ENCODE peak calls at places on chromosomes 11 and 22, in four cellular contexts. E is HepG2, X is GM12878, U is SK-N-SH. O is an unnamed sample.

GRCh38 chr11:60948251-60948650 is 3.7 kb downstream of the SLC15A3 start:
- DNase-seq in U (no peak), E (no peak), X (no peak), O (no peak)

GRCh38 chr11:71458146-71459070 is 5.4 kb downstream of the NADSYN1 start:
- DNase-seq in U (no peak), E (no peak), X (no peak), O (no peak)

GRCh38 chr11:120660024-120660565 is 148.5 kb downstream of the GRIK4 start:
- DNase-seq in U (peak; percentile 64), X (no peak), E (peak; percentile 53), O (peak; percentile 75)

GRCh38 chr22:43186272-43187170 is at the start of gene TTLL12:
- DNase-seq in U (peak; percentile 84), E (no peak), X (no peak), O (peak; percentile 68)

GRCh38 chr11:120540744-120541143 is 29.2 kb downstream of the GRIK4 start:
- DNase-seq in E (peak; percentile 63), U (no peak), X (no peak), O (no peak)

GRCh38 chr11:130639369-130639768 is 190.9 kb downstream of the ADAMTS15 start:
- DNase-seq in U (no peak), E (no peak), X (no peak), O (no peak)

GRCh38 chr11:126485986-126486635 is 130.6 kb downstream of the ST3GAL4 start:
- DNase-seq in E (no peak), U (no peak), X (no peak), O (no peak)

GRCh38 chr11:13949876-13950275 is 12.6 kb upstream of the SPON1 start:
- DNase-seq in X (no peak), E (no peak), U (peak; percentile 49), O (no peak)

GRCh38 chr11:78557236-78557635 is 17.4 kb downstream of the NARS2 start:
- DNase-seq in X (no peak), U (no peak), E (no peak), O (no peak)

GRCh38 chr11:103773537-103773936 is 262.9 kb upstream of the DDI1 start:
- DNase-seq in U (no peak), X (no peak), E (no peak), O (no peak)

GRCh38 chr22:46536559-46537220 is 730 bp downstream of the CELSR1 start:
- DNase-seq in X (no peak), E (no peak), U (peak; percentile 66), O (no peak)

GRCh38 chr11:112172362-112172994 is 2.8 kb upstream of the BCO2 start:
- DNase-seq in U (no peak), E (no peak), X (no peak), O (no peak)

GRCh38 chr11:122036022-122036421 is 80.0 kb downstream of the BLID start:
- DNase-seq in U (no peak), X (no peak), E (no peak), O (no peak)

GRCh38 chr22:24965822-24966626 is 13.5 kb downstream of the KIAA1671 start:
- DNase-seq in E (peak; percentile 67), X (no peak), U (no peak), O (no peak)

GRCh38 chr22:50299724-50300619 is 7.5 kb downstream of the PLXNB2 start:
- DNase-seq in E (no peak), X (no peak), U (no peak), O (no peak)

GRCh38 chr22:38203090-38203810 is 1.5 kb downstream of the MAFF start:
- DNase-seq in E (peak; percentile 46), X (no peak), U (peak; percentile 50), O (peak; percentile 49)

GRCh38 chr11:131373756-131374155 is 3.3 kb downstream of the NTM start:
- DNase-seq in U (no peak), E (no peak), X (no peak), O (no peak)

GRCh38 chr11:48052183-48053040 is 72.1 kb downstream of the PTPRJ start:
- DNase-seq in U (no peak), E (no peak), X (no peak), O (no peak)

GRCh38 chr22:33401291-33401690 is 343.1 kb upstream of the SYN3 start:
- DNase-seq in E (no peak), U (no peak), X (no peak), O (no peak)
- TF ChIP-seq NFIC in E (no peak), U (no peak), X (no peak), O (no peak)

DNA sequence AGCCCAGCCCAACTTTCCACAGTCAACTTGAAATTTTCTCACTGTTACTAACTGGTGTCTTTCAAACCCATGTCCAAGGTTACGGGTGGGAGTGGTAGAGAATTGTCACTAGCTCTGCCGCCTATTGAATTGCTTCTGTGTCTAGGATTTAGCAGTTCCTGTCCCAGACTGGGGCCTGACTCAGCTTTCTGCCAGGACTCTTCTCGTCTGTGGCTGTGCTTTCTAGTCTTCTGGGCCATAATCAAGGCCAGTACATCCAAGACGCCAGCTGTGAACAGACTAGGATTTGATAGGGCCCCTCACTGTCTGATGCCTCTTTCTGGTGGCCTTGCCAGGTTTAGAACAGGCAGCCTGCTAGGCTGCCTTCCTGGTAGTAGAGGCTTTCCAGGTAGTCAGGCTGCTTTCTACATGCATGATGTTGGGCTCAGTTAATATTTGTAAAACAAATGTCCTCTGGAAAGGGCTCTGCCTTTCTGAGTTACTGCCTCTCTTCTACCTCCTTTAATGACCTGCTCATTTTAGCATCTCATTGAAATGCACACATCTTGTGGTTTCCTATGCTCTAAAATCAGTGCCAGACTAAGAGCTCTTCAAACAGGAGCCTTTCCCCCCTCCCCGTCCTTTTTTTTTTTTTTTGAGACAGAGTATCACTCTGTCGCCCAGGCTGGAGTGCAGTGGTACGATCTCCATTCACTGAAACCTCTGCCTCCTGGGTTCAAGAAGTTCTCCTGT is 13.1 kb upstream of the HIKESHI start:
- DNase-seq in X (no peak), U (no peak), E (no peak), O (peak; percentile 52)
- TF ChIP-seq NFIC in X (no peak), U (no peak), E (no peak), O (no peak)

GRCh38 chr11:56783448-56784041 is 35.0 kb upstream of the OR9G4 start:
- DNase-seq in U (peak; percentile 12), E (peak; percentile 49), X (no peak), O (peak; percentile 17)
- TF ChIP-seq NFIC in U (no peak), E (no peak), X (no peak), O (no peak)

GRCh38 chr11:33672273-33672672 is 28.4 kb downstream of the C11orf91 start:
- DNase-seq in X (no peak), E (no peak), U (no peak), O (no peak)

GRCh38 chr11:33670250-33671011 is 30.2 kb downstream of the C11orf91 start:
- DNase-seq in X (no peak), U (no peak), E (no peak), O (no peak)

GRCh38 chr11:33668951-33669596 is 31.6 kb downstream of the C11orf91 start:
- DNase-seq in X (no peak), U (no peak), E (no peak), O (no peak)

GRCh38 chr11:33669598-33670249 is 30.9 kb downstream of the C11orf91 start:
- DNase-seq in E (no peak), X (no peak), U (no peak), O (no peak)

GRCh38 chr11:33674035-33674814 is 26.4 kb downstream of the C11orf91 start:
- DNase-seq in E (no peak), X (no peak), U (no peak), O (no peak)
- TF ChIP-seq NFIC in E (no peak), X (no peak), U (no peak), O (no peak)

GRCh38 chr22:20964090-20964798 is 2.8 kb upstream of the AIFM3 start:
- DNase-seq in X (no peak), E (no peak), U (peak; percentile 30), O (no peak)

GRCh38 chr22:20965104-20965887 is 1.8 kb upstream of the AIFM3 start:
- DNase-seq in X (no peak), U (peak; percentile 79), E (no peak), O (peak; percentile 65)

GRCh38 chr22:20962491-20962945 is 4.5 kb upstream of the AIFM3 start:
- DNase-seq in E (no peak), U (no peak), X (no peak), O (no peak)

GRCh38 chr22:20964799-20965103 is 2.3 kb upstream of the AIFM3 start:
- DNase-seq in X (no peak), E (no peak), U (no peak), O (no peak)

GRCh38 chr22:20963201-20964052 is 3.6 kb upstream of the AIFM3 start:
- DNase-seq in X (no peak), E (peak; percentile 91), U (peak; percentile 15), O (no peak)
- TF ChIP-seq NFIC in X (no peak), E (no peak), U (no peak), O (no peak)

GRCh38 chr11:43736502-43737193 is 56.1 kb downstream of the HSD17B12 start:
- DNase-seq in U (no peak), E (peak; percentile 19), X (no peak), O (no peak)
- TF ChIP-seq NFIC in U (no peak), E (no peak), X (no peak), O (no peak)

DNA sequence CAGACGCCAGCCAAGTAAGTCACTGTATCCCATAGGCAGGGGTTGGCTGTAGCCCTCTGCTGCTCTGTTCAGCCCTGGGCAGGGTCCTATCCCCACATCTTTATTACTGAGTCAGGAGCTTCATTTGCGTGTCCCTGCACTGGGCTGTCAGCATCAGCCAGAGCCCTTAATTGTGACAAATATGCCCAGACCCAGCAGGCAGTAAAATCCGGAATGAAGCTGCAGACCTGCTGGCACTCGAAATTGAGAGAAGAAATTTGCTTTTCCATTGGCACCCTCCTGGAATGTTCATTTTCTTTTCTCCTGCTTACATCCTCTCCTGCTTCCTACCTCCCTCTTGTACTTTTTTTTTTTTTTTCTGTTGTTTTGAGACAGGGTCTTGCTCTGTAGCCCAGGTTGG is 43.8 kb downstream of the CEP164 start:
- DNase-seq in X (no peak), U (no peak), E (no peak), O (no peak)
- TF ChIP-seq NFIC in X (no peak), U (no peak), E (no peak), O (no peak)

O was measured in K562.